ENCODE peak calls at places on chromosomes 4 and X, in eight cellular contexts. N, E, F, V, Y, M, S and D are unnamed samples.
A peak's percentile ranks its signal among the peaks of the same experiment; 100 is the strongest.

GRCh38 chr4:8777320-8778196 is 94.1 kb downstream of the HMX1 start:
- DNase-seq in M (no peak), S (no peak), Y (peak; percentile 34), V (no peak), F (no peak), E (no peak), N (no peak), D (peak; percentile 15)

GRCh38 chrX:53080628-53081580 is 1.3 kb upstream of the TSPYL2 start:
- DNase-seq in V (no peak), M (no peak), F (no peak), N (no peak), E (peak; percentile 34), S (no peak), Y (no peak), D (no peak)

GRCh38 chrX:19063030-19063429 is 59.2 kb downstream of the ADGRG2 start:
- DNase-seq in S (no peak), M (no peak), E (peak; percentile 59), N (no peak), Y (no peak), F (peak; percentile 20), V (no peak), D (no peak)

GRCh38 chr4:55725057-55725456 is 89.0 kb upstream of the NMU start:
- DNase-seq in S (no peak), M (no peak), V (no peak), N (no peak), Y (no peak), F (no peak), E (no peak), D (no peak)

GRCh38 chr4:142347241-142347640 is 498.9 kb downstream of the INPP4B start:
- DNase-seq in E (peak; percentile 43), V (no peak), Y (no peak), S (no peak), M (no peak), N (no peak), F (no peak), D (no peak)

GRCh38 chr4:9938933-9939332 is 82.4 kb downstream of the SLC2A9 start:
- DNase-seq in F (no peak), E (no peak), M (no peak), Y (no peak), S (no peak), V (no peak), N (no peak), D (no peak)

GRCh38 chr4:45293335-45293734 is 567.0 kb upstream of the GNPDA2 start:
- DNase-seq in V (no peak), E (no peak), M (no peak), Y (no peak), N (no peak), S (no peak), F (no peak), D (no peak)

GRCh38 chr4:1806596-1807257 is 13.6 kb downstream of the FGFR3 start:
- DNase-seq in Y (no peak), E (no peak), S (no peak), V (no peak), M (no peak), F (no peak), N (no peak), D (no peak)

GRCh38 chr4:70624226-70624793 is 4.2 kb upstream of the ENAM start:
- DNase-seq in Y (no peak), M (no peak), N (no peak), E (no peak), F (no peak), S (no peak), V (no peak), D (no peak)

GRCh38 chrX:140503714-140504351 is 1.0 kb downstream of the SOX3 start:
- DNase-seq in M (no peak), V (peak; percentile 15), F (no peak), S (no peak), N (no peak), E (no peak), Y (no peak), D (peak; percentile 65)

GRCh38 chr4:118783887-118784286 is 52.0 kb downstream of the SEC24D start:
- DNase-seq in S (no peak), V (no peak), N (no peak), M (no peak), Y (no peak), E (peak; percentile 82), F (no peak), D (no peak)

GRCh38 chr4:83113429-83113786 is 1.1 kb downstream of the PLAC8 start:
- DNase-seq in V (no peak), M (no peak), Y (no peak), S (no peak), N (no peak), F (no peak), E (no peak), D (no peak)

GRCh38 chr4:73964862-73965611 is 16.8 kb downstream of the PF4 start:
- DNase-seq in M (no peak), E (peak; percentile 28), S (peak; percentile 41), V (no peak), F (no peak), N (no peak), Y (peak; percentile 46), D (peak; percentile 47)

GRCh38 chr4:92172203-92172602 is 131.6 kb upstream of the GRID2 start:
- DNase-seq in F (no peak), S (no peak), M (no peak), Y (no peak), E (no peak), V (no peak), N (no peak), D (no peak)

GRCh38 chr4:128228021-128228571 is 59.5 kb downstream of the PGRMC2 start:
- DNase-seq in M (no peak), S (no peak), F (no peak), V (no peak), Y (no peak), E (no peak), N (no peak), D (no peak)

GRCh38 chrX:51332188-51332942 is at the start of gene NUDT10:
- DNase-seq in F (no peak), E (peak; percentile 46), S (peak; percentile 65), N (peak; percentile 67), M (peak; percentile 49), V (peak; percentile 26), Y (peak; percentile 43), D (peak; percentile 86)

GRCh38 chr4:80365928-80366327 is 30.4 kb downstream of the CFAP299 start:
- DNase-seq in E (peak; percentile 73), S (peak; percentile 58), N (no peak), M (peak; percentile 78), V (peak; percentile 41), F (peak; percentile 7), Y (peak; percentile 52), D (peak; percentile 48)

DNA sequence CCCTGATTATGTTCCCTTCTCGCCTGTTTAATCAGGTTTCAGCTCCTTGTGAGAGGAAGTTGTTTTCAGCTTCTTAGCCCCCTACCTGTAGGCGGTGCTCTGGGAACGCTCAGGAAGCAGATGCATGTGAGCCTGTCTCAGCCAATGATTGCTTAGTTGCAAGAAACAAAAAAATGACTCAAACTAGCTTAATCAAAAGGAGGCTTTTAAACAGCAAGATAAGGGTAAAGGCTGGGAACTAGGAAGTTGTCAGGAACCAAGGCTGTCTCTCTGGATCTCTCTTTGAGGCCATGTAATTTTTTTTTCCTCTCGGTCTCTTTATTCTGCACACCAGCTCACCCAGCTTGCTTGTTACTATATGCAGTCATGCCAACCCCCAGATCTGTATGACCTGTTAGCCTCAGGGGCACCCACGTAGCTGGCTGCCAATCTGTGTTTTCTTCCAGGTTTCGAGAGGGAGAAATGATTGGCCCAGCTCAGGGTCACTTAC is 109.1 kb downstream of the PTTG2 start:
- DNase-seq in M (no peak), F (peak; percentile 29), N (no peak), V (peak; percentile 49), Y (no peak), S (peak; percentile 55), E (peak; percentile 84), D (peak; percentile 50)
- TF ChIP-seq CTCF in M (no peak), F (peak; percentile 56), N (no peak), V (peak; percentile 35), Y (peak; percentile 31), S (no peak), E (peak; percentile 61), D (no peak)

DNA sequence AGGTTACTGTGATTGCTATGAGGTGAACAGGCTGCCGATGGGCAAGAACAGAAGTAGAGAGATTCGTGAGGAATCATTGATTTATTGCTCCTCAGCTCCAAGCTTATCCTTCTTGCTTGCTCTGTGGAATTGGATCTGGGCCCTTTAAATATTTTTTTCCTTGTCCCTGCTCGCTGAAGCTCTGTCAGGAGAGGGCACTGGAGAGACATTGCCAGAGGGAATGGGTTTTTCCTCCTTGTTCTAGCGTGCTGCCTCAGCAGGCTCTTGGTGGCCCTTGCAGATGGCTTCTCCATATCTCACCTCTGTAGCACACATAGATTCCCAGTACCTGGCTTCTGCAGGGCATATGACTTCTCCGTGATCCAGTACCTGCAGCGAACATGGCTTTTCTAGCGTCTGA is 67.4 kb downstream of the CNGA2 start:
- DNase-seq in S (no peak), F (peak; percentile 21), N (no peak), M (no peak), E (peak; percentile 7), Y (no peak), V (no peak), D (no peak)
- TF ChIP-seq CTCF in S (no peak), F (peak; percentile 17), N (no peak), M (no peak), E (peak; percentile 32), Y (no peak), V (no peak), D (no peak)

GRCh38 chr4:27176400-27176799 is 315.8 kb downstream of the STIM2 start:
- DNase-seq in Y (no peak), E (peak; percentile 74), V (no peak), N (no peak), F (no peak), M (no peak), S (peak; percentile 38), D (peak; percentile 41)
- TF ChIP-seq CTCF in Y (peak; percentile 28), E (peak; percentile 80), V (peak; percentile 3), N (no peak), F (no peak), M (no peak), S (no peak), D (no peak)

GRCh38 chr4:183352546-183352945 is 30.3 kb upstream of the CLDN24 start:
- DNase-seq in M (no peak), S (no peak), Y (no peak), N (no peak), F (no peak), V (no peak), E (no peak), D (no peak)

GRCh38 chr4:183354213-183354612 is 32.0 kb upstream of the CLDN24 start:
- DNase-seq in F (no peak), Y (no peak), E (no peak), V (no peak), S (no peak), M (no peak), N (no peak), D (no peak)

GRCh38 chr4:183355405-183355804 is 33.2 kb upstream of the CLDN24 start:
- DNase-seq in M (no peak), S (no peak), E (peak; percentile 56), N (no peak), V (no peak), F (no peak), Y (no peak), D (no peak)

GRCh38 chr4:183356173-183356825 is 34.1 kb upstream of the CLDN24 start:
- DNase-seq in S (no peak), N (no peak), E (no peak), V (no peak), F (no peak), M (no peak), Y (no peak), D (no peak)

DNA sequence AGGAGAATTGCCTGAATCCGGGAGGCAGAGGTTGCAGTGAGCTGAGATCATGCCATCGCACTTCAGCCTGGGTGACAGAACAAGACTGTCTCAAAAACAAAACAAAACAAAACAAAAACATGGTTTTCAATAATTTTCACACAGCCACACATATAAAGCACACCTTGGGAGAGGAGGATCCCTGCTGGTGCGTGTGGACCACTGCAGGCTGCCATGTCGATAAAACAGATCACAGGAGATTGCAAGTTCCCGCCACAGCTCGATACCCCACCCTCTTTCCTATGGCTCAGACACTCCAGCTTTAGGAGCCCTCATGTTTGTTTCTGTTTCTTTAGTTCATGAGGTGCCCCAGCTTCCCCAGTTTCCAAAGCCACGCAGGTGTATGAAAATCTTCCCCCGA is 31.3 kb upstream of the CLDN24 start:
- DNase-seq in F (no peak), M (no peak), N (no peak), S (no peak), Y (no peak), E (no peak), V (no peak), D (no peak)
- TF ChIP-seq CTCF in F (no peak), M (no peak), N (no peak), S (no peak), Y (no peak), E (no peak), V (no peak), D (no peak)